ENCODE peak calls at places on chromosome 22, in ten cellular contexts. K, A, T, X, V, U, M, L, I and D are unnamed samples.

GRCh38 chr22:43168416-43169309 is 17.3 kb downstream of the TSPO start:
- DNase-seq in I (no peak), T (no peak), K (no peak), U (no peak), X (no peak), V (no peak), M (no peak), A (no peak), L (peak; percentile 60), D (no peak)

GRCh38 chr22:35785181-35785923 is 67.7 kb downstream of the APOL5 start:
- DNase-seq in X (no peak), L (peak; percentile 75), M (no peak), K (no peak), A (no peak), V (no peak), U (peak; percentile 8), I (no peak), T (no peak), D (no peak)

GRCh38 chr22:19178065-19178658 is 374 bp downstream of the SLC25A1 start:
- DNase-seq in M (peak; percentile 56), U (no peak), X (peak; percentile 59), L (no peak), T (peak; percentile 64), I (peak; percentile 80), A (peak; percentile 48), V (peak; percentile 38), K (peak; percentile 56), D (no peak)

GRCh38 chr22:49077586-49077985 is 750.1 kb downstream of the BRD1 start:
- DNase-seq in M (no peak), U (no peak), T (no peak), A (no peak), L (no peak), X (no peak), K (no peak), I (peak; percentile 48), V (no peak), D (no peak)

GRCh38 chr22:43853328-43853931 is 8.9 kb downstream of the SULT4A1 start:
- DNase-seq in L (no peak), U (no peak), A (no peak), V (no peak), K (no peak), I (peak; percentile 58), X (no peak), M (no peak), T (no peak), D (no peak)

GRCh38 chr22:44387486-44387885 is 74.7 kb upstream of the SHISAL1 start:
- DNase-seq in I (peak; percentile 57), L (no peak), T (no peak), U (no peak), M (no peak), X (no peak), A (no peak), V (no peak), K (no peak), D (no peak)

GRCh38 chr22:35435201-35435712 is 35.3 kb downstream of the MCM5 start:
- DNase-seq in U (no peak), K (no peak), T (no peak), V (no peak), I (no peak), L (no peak), X (no peak), A (no peak), M (no peak), D (no peak)

GRCh38 chr22:46293591-46294260 is 2.9 kb upstream of the GTSE1 start:
- DNase-seq in A (no peak), X (no peak), M (no peak), T (no peak), L (peak; percentile 19), U (peak; percentile 71), V (no peak), K (no peak), I (peak; percentile 82), D (no peak)

GRCh38 chr22:27405672-27406388 is 395.7 kb downstream of the MN1 start:
- DNase-seq in M (peak; percentile 85), V (no peak), K (peak; percentile 12), U (peak; percentile 56), I (no peak), X (no peak), A (peak; percentile 75), T (no peak), L (peak; percentile 36), D (no peak)

GRCh38 chr22:26406118-26406517 is 22.9 kb upstream of the ASPHD2 start:
- DNase-seq in I (no peak), V (peak; percentile 16), M (no peak), T (no peak), A (no peak), X (no peak), U (no peak), L (peak; percentile 5), K (no peak), D (peak; percentile 90)

GRCh38 chr22:38824587-38824986 is 19.2 kb downstream of the NPTXR start:
- DNase-seq in U (peak; percentile 48), M (peak; percentile 82), L (peak; percentile 49), I (peak; percentile 50), T (peak; percentile 53), V (no peak), K (no peak), X (peak; percentile 13), A (peak; percentile 91), D (no peak)

GRCh38 chr22:32204211-32204855 is 540 bp downstream of the RFPL2 start:
- DNase-seq in T (no peak), A (no peak), V (peak; percentile 52), X (no peak), K (no peak), M (peak; percentile 55), U (no peak), L (no peak), I (no peak), D (peak; percentile 76)

GRCh38 chr22:46023558-46023981 is 46.6 kb upstream of the WNT7B start:
- DNase-seq in A (no peak), L (no peak), K (no peak), V (no peak), U (no peak), T (peak; percentile 11), I (peak; percentile 72), M (no peak), X (no peak), D (no peak)

GRCh38 chr22:21712751-21713427 is 22.7 kb downstream of the YPEL1 start:
- DNase-seq in A (peak; percentile 61), M (peak; percentile 86), U (peak; percentile 58), I (no peak), X (peak; percentile 45), T (peak; percentile 65), V (no peak), L (peak; percentile 66), K (peak; percentile 36), D (no peak)

GRCh38 chr22:17548756-17549035 is 14.6 kb upstream of the SLC25A18 start:
- DNase-seq in U (no peak), X (no peak), V (no peak), T (no peak), K (no peak), L (no peak), A (no peak), M (no peak), I (no peak), D (no peak)

GRCh38 chr22:36658900-36659299 is 44.7 kb downstream of the CACNG2 start:
- DNase-seq in K (no peak), X (no peak), A (no peak), I (no peak), T (no peak), U (no peak), V (no peak), L (no peak), M (no peak), D (no peak)

GRCh38 chr22:22997262-22997898 is 72.9 kb upstream of the GNAZ start:
- DNase-seq in T (no peak), A (no peak), L (no peak), M (no peak), V (no peak), K (no peak), I (no peak), X (no peak), U (no peak), D (no peak)

GRCh38 chr22:43931771-43932170 is 8.2 kb downstream of the PNPLA3 start:
- DNase-seq in V (no peak), I (no peak), U (no peak), L (no peak), T (no peak), M (no peak), X (no peak), K (no peak), A (no peak), D (no peak)

GRCh38 chr22:49129736-49130135 is 697.9 kb downstream of the BRD1 start:
- DNase-seq in L (no peak), K (no peak), X (no peak), V (no peak), T (no peak), U (no peak), A (no peak), I (no peak), M (no peak), D (no peak)